ENCODE peak calls at places on chromosomes 2 and 18, in five cellular contexts. I is amniotic epithelial cell; L is choroid plexus epithelial cell; U is neuronal stem cell; G is activated effector memory CD4-positive, alpha-beta T cell treated with Interleukin-2 at 50 U/mL for 16 hours. P is an unnamed sample.

GRCh38 chr2:165743442-165743841 is 50.6 kb downstream of the GALNT3 start:
- DNase-seq in I (no peak), L (no peak), U (no peak), G (no peak), P (no peak)

GRCh38 chr18:60978338-60978737 is 354.9 kb upstream of the CDH20 start:
- DNase-seq in I (peak), L (peak), U (no peak), G (no peak), P (no peak)

GRCh38 chr2:26024260-26024659 is 9.6 kb upstream of the RAB10 start:
- DNase-seq in I (no peak), L (no peak), U (no peak), G (no peak), P (no peak)

GRCh38 chr2:135124924-135125886 is 73.1 kb downstream of the RAB3GAP1 start:
- DNase-seq in I (peak), L (peak), U (no peak), G (no peak), P (no peak)

GRCh38 chr2:225367482-225367881 is 32.0 kb upstream of the NYAP2 start:
- DNase-seq in I (no peak), L (peak), U (no peak), G (no peak), P (no peak)

GRCh38 chr2:209322905-209323517 is 100.8 kb upstream of the MAP2 start:
- DNase-seq in I (no peak), L (no peak), U (no peak), G (no peak), P (no peak)

GRCh38 chr2:236882074-236882473 is 203.6 kb upstream of the COPS8 start:
- DNase-seq in I (peak), L (no peak), U (no peak), G (no peak), P (no peak)

GRCh38 chr2:121485039-121485438 is 45.6 kb upstream of the RNU4ATAC start:
- DNase-seq in I (peak), L (peak), U (no peak), G (no peak), P (no peak)

GRCh38 chr2:74186038-74186437 is 7.4 kb upstream of the MOB1A start:
- DNase-seq in I (no peak), L (no peak), U (no peak), G (no peak), P (no peak)

GRCh38 chr2:88601302-88601701 is 26.0 kb downstream of the EIF2AK3 start:
- DNase-seq in I (peak), L (peak), U (no peak), G (no peak), P (no peak)

GRCh38 chr2:228589115-228589514 is 407.6 kb upstream of the SPHKAP start:
- DNase-seq in I (peak), L (no peak), U (no peak), G (no peak), P (no peak)

GRCh38 chr18:136433-136832 is 21.9 kb upstream of the USP14 start:
- DNase-seq in I (no peak), L (no peak), U (no peak), G (peak), P (no peak)

GRCh38 chr2:57181315-57182038 is 865.1 kb upstream of the VRK2 start:
- DNase-seq in I (peak), L (peak), U (no peak), G (no peak), P (no peak)

GRCh38 chr2:227376911-227377396 is 2.2 kb downstream of the TM4SF20 start:
- DNase-seq in I (peak), L (peak), U (no peak), G (no peak), P (no peak)

GRCh38 chr2:229810786-229811185 is 96.4 kb upstream of the DNER start:
- DNase-seq in I (no peak), L (peak), U (no peak), G (no peak), P (no peak)

GRCh38 chr18:75009296-75009695 is 199.6 kb downstream of the PTGR3 start:
- DNase-seq in I (no peak), L (no peak), U (no peak), G (no peak), P (no peak)

GRCh38 chr2:96556441-96557330 is 20.1 kb downstream of the ARID5A start:
- DNase-seq in I (peak), L (peak), U (no peak), G (no peak), P (no peak)

GRCh38 chr2:46649004-46649403 is 169.6 kb downstream of the TMEM247 start:
- DNase-seq in I (no peak), L (no peak), U (no peak), G (no peak), P (no peak)

GRCh38 chr2:179434357-179434756 is 169.7 kb upstream of the SESTD1 start:
- DNase-seq in I (no peak), L (no peak), U (no peak), G (no peak), P (no peak)

GRCh38 chr18:77068321-77068841 is 64.2 kb downstream of the MBP start:
- DNase-seq in I (peak), L (peak), U (no peak), G (peak), P (no peak)

GRCh38 chr2:67666386-67667053 is 269.4 kb downstream of the ETAA1 start:
- DNase-seq in I (no peak), L (peak), U (no peak), G (no peak), P (no peak)